ENCODE peak calls at places on chromosomes 16 and 17, in eight cellular contexts. N, H, R, E, F, G, O and X are unnamed samples.

GRCh38 chr16:28869201-28869600 is 5.6 kb downstream of the SH2B1 start:
- DNase-seq in N (no peak), H (no peak), R (no peak), E (no peak), F (no peak), G (no peak), O (no peak), X (no peak)

GRCh38 chr17:82045916-82046484 is 5.6 kb downstream of the RFNG start:
- DNase-seq in N (no peak), H (no peak), R (no peak), E (no peak), F (no peak), G (no peak), O (no peak), X (no peak)

GRCh38 chr17:82531431-82531881 is 11.9 kb downstream of the FOXK2 start:
- DNase-seq in N (no peak), H (no peak), R (no peak), E (no peak), F (no peak), G (no peak), O (no peak), X (no peak)

GRCh38 chr16:49855822-49856740 is at the start of gene ZNF423:
- DNase-seq in N (no peak), H (no peak), R (no peak), E (no peak), F (peak), G (no peak), O (no peak), X (no peak)

GRCh38 chr16:6206080-6206479 is 1108.5 kb upstream of the EEF2KMT start:
- DNase-seq in N (no peak), H (no peak), R (no peak), E (no peak), F (no peak), G (no peak), O (no peak), X (no peak)

GRCh38 chr17:70622382-70623260 is 453.3 kb downstream of the KCNJ2 start:
- DNase-seq in N (no peak), H (no peak), R (peak), E (peak), F (peak), G (peak), O (peak), X (no peak)

GRCh38 chr16:12315330-12316138 is 339.0 kb downstream of the SNX29 start:
- DNase-seq in N (no peak), H (no peak), R (no peak), E (peak), F (no peak), G (no peak), O (no peak), X (no peak)

GRCh38 chr16:86568677-86569623 is 2.3 kb downstream of the FOXC2 start:
- DNase-seq in N (no peak), H (no peak), R (no peak), E (no peak), F (peak), G (no peak), O (no peak), X (no peak)

GRCh38 chr17:77596491-77597420 is 361.7 kb upstream of the TNRC6C start:
- DNase-seq in N (no peak), H (no peak), R (no peak), E (no peak), F (no peak), G (no peak), O (no peak), X (no peak)

GRCh38 chr16:10827691-10828341 is 9.2 kb upstream of the TVP23A start:
- DNase-seq in N (no peak), H (no peak), R (peak), E (no peak), F (peak), G (peak), O (no peak), X (peak)

GRCh38 chr17:58316260-58316960 is 12.2 kb downstream of the TSPOAP1 start:
- DNase-seq in N (no peak), H (no peak), R (no peak), E (no peak), F (peak), G (no peak), O (no peak), X (peak)

GRCh38 chr17:63702223-63702577 is 2.3 kb upstream of the LIMD2 start:
- DNase-seq in N (peak), H (peak), R (no peak), E (no peak), F (no peak), G (no peak), O (no peak), X (no peak)

GRCh38 chr16:75481475-75481874 is 13.8 kb downstream of the CHST6 start:
- DNase-seq in N (no peak), H (no peak), R (no peak), E (peak), F (no peak), G (no peak), O (no peak), X (no peak)